ENCODE peak calls at places on chromosomes 16 and 17, in four cellular contexts. A is A549, N is heart right ventricle, J is dorsolateral prefrontal cortex. Y is an unnamed sample.
A peak's percentile ranks its signal among the peaks of the same experiment; 100 is the strongest.

GRCh38 chr16:74677868-74678267 is 11.2 kb upstream of the RFWD3 start:
- DNase-seq in A (no peak), N (no peak), J (no peak), Y (no peak)

GRCh38 chr17:69575346-69575761 is 160.9 kb downstream of the MAP2K6 start:
- DNase-seq in A (no peak), N (peak; percentile 15), J (no peak), Y (no peak)

GRCh38 chr16:51710186-51710585 is 559.1 kb upstream of the SALL1 start:
- DNase-seq in A (no peak), N (no peak), J (no peak), Y (no peak)

GRCh38 chr17:39069114-39069756 is 82.2 kb downstream of the PLXDC1 start:
- DNase-seq in A (peak; percentile 93), N (no peak), J (no peak), Y (peak; percentile 64)

GRCh38 chr16:22320572-22321339 is 23.5 kb downstream of the POLR3E start:
- DNase-seq in A (no peak), N (no peak), J (no peak), Y (no peak)

GRCh38 chr17:43416998-43417891 is 18.5 kb downstream of the ARL4D start:
- DNase-seq in A (no peak), N (peak; percentile 61), J (peak; percentile 78), Y (peak; percentile 64)

GRCh38 chr17:51397361-51398127 is 137.2 kb downstream of the UTP18 start:
- DNase-seq in A (peak; percentile 94), N (no peak), J (no peak), Y (peak; percentile 43)

GRCh38 chr16:49441366-49441780 is 67.8 kb downstream of the C16orf78 start:
- DNase-seq in A (no peak), N (peak; percentile 77), J (no peak), Y (no peak)

GRCh38 chr16:49528035-49528434 is 154.4 kb downstream of the C16orf78 start:
- DNase-seq in A (no peak), N (no peak), J (no peak), Y (no peak)

GRCh38 chr17:59151007-59151406 is 4.0 kb downstream of the SKA2 start:
- DNase-seq in A (no peak), N (no peak), J (no peak), Y (no peak)

GRCh38 chr16:58375386-58375785 is 16.9 kb upstream of the GINS3 start:
- DNase-seq in A (no peak), N (no peak), J (no peak), Y (no peak)
- TF ChIP-seq CTCF in A (no peak), N (no peak), J (no peak), Y (no peak)

GRCh38 chr16:79673635-79674034 is 73.1 kb upstream of the MAF start:
- DNase-seq in A (no peak), N (no peak), J (no peak), Y (no peak)
- TF ChIP-seq CTCF in A (no peak), N (no peak), J (no peak), Y (no peak)

DNA sequence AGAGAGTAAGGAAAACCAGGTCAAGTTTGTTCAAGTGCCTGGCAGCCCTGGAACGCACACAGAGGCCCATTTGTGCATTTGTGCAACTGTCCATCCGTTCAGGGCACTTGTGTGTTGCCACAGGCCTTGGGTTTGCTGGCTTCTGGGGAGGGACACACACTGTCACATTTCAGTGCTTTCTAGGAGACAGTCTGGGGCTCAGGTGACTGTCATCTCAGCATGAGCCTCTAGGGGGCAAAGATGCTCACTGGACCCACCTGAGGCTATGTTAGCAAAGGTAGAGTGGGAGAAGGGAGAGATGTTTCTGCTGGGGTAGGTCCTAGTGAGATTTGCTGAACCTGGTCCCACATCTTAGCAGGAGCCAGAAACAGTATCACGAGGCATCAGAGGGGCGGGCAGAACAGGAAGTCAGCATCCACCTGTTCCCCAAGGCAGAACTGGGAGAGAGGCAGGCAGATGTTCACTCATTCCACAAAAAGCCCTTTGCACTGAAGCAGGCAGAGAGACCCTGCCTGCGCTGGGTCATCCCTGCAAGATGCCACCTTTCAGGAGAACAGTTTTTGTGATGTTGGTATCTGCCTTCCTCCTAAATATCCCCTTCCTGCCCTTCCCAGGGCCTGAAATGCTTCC is 48.5 kb downstream of the RAI1 start:
- DNase-seq in A (peak; percentile 79), N (no peak), J (no peak), Y (no peak)
- TF ChIP-seq CTCF in A (peak; percentile 56), N (peak; percentile 33), J (peak; percentile 63), Y (peak; percentile 67)

GRCh38 chr16:31348578-31348977 is 6.4 kb upstream of the ITGAX start:
- DNase-seq in A (no peak), N (no peak), J (no peak), Y (no peak)
- TF ChIP-seq CTCF in A (no peak), N (no peak), J (no peak), Y (no peak)

GRCh38 chr17:57440522-57441269 is 184.4 kb downstream of the MSI2 start:
- DNase-seq in A (peak; percentile 59), N (peak; percentile 88), J (peak; percentile 78), Y (peak; percentile 85)
- TF ChIP-seq CTCF in A (peak; percentile 47), N (no peak), J (peak; percentile 69), Y (no peak)

DNA sequence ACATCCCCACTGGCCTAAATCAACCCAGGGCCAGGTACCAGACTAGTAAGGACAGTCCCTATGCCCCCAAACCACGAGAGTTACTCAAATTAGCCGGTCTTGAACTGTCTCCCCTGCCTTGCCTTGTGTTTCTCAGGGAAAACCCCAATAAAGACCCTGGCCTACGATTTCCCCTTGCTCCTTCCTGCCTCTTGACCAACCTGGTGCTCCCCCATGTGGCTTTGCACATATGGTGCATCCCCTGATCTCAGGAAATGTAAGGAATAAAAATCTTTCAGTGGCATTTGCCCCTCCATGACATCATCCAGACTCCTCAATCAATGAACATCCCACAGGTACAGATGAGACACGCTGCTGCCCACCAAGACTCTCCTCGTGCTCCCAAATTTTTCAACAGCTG is 87.9 kb downstream of the ZNF18 start:
- DNase-seq in A (no peak), N (no peak), J (no peak), Y (no peak)
- TF ChIP-seq CTCF in A (no peak), N (no peak), J (no peak), Y (no peak)

DNA sequence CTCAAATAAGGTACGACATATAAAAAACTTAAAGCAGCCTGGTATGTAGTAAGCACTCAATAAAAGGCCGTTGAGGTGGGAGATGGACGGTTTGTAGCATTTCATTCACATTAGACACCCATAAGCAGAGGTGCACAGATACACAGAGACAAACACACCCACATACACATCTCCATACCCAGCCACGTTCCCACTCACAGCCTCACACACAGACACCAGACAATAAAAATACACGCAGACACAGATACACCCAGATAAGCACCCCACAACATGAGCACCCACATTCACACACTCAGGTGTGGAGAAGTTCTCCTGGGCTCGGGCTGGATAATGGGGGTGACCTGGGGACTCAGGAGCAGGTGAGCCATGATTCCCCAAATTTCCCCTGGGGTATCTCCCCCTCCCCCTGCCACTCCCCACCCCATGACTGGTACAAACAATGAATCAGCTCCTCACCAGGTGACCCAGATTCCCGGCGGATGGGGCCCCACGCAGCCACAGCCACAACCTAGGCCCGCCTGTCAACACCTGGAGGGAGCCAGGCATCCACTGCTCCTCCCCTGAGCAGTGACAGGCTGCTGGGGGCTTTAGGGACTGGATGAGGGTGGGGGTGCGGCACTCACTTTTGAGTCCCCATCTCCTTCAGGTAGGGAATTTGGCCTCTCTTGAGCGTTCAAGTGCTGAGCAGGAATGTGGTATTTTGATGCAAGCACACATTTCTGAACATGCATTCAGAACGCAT is 2.7 kb downstream of the DLX3 start:
- DNase-seq in A (no peak), N (no peak), J (no peak), Y (no peak)
- TF ChIP-seq CTCF in A (no peak), N (no peak), J (no peak), Y (no peak)

DNA sequence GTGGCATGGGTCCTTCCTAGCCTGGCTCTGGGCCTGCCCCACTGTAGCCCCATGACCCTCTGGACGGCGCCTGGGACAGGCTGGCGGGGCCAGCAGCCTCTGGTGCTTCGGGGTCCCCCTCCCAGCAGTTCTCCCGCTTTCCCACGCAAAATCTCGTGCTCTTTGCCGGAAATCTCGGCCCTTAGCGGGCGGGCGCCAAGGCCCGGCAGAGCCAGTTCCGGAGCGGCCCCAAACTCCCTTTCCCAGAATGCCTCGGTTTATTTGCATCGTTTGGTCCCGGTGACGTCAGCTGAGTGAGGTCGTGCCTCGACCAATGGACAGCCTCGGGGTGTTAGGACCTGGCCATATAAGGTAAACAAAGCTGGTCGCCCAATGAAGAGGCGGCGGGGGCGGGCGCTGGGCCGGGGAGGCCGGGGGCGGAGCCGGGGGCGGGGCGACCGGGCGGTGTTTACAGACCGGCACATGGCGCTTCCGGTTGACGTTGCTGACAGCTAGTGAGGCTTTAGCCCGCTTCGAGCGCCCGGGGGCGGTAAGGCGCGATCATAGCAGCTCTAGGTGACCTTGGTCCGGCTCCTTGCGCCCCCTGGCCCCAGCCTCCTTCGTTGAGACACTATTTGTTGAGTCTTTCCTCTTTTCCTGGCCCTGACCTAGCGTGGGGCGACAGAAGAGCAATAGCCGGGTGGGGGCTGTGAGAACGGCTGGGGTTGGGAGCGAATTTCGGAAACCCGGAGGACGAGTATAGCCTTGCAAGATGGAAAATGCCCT is 1.5 kb upstream of the UBALD1 start:
- DNase-seq in A (peak; percentile 98), N (peak; percentile 100), J (peak; percentile 99), Y (peak; percentile 97)
- TF ChIP-seq CTCF in A (peak; percentile 41), N (no peak), J (peak; percentile 60), Y (peak; percentile 24)

Y was measured in RWPE1.